ENCODE peak calls at places on chromosomes 1 and 21, in four cellular contexts. One of them, this sample, is unnamed. For H3K4me1, the result is how much of the 10 kb centered on the place peaks cover.

GRCh38 chr1:117368116-117369108 is 1.2 kb downstream of the MAN1A2 start:
- DNase-seq in heart left ventricle: no peak
- DNase-seq in ovary: no peak
- DNase-seq in BE2C: no peak
- DNase-seq in this sample: peak

GRCh38 chr1:46027788-46028573 is 104.4 kb downstream of the PIK3R3 start:
- DNase-seq in heart left ventricle: peak
- DNase-seq in ovary: no peak
- DNase-seq in BE2C: no peak
- DNase-seq in this sample: no peak

GRCh38 chr1:233605205-233605604 is 8.7 kb upstream of the KCNK1 start:
- DNase-seq in heart left ventricle: no peak
- DNase-seq in ovary: no peak
- DNase-seq in BE2C: no peak
- DNase-seq in this sample: no peak

GRCh38 chr1:107997846-107998245 is 32.9 kb upstream of the VAV3 start:
- DNase-seq in heart left ventricle: no peak
- DNase-seq in ovary: no peak
- DNase-seq in BE2C: no peak
- DNase-seq in this sample: no peak

GRCh38 chr1:247518613-247518891 is 17.7 kb downstream of the OR2C3 start:
- DNase-seq in heart left ventricle: no peak
- DNase-seq in ovary: no peak
- DNase-seq in BE2C: no peak
- DNase-seq in this sample: no peak

GRCh38 chr1:41486053-41486891 is 1.8 kb upstream of the EDN2 start:
- DNase-seq in heart left ventricle: no peak
- DNase-seq in ovary: no peak
- DNase-seq in BE2C: no peak
- DNase-seq in this sample: no peak

GRCh38 chr21:41601573-41602371 is 93.8 kb upstream of the TMPRSS2 start:
- DNase-seq in heart left ventricle: no peak
- DNase-seq in ovary: no peak
- DNase-seq in BE2C: no peak
- DNase-seq in this sample: no peak

GRCh38 chr1:33085332-33085731 is 4.4 kb downstream of the AZIN2 start:
- DNase-seq in heart left ventricle: no peak
- DNase-seq in ovary: no peak
- DNase-seq in BE2C: no peak
- DNase-seq in this sample: no peak

GRCh38 chr1:76115186-76115585 is 40.6 kb downstream of the ST6GALNAC3 start:
- DNase-seq in heart left ventricle: no peak
- DNase-seq in ovary: no peak
- DNase-seq in BE2C: no peak
- DNase-seq in this sample: no peak

GRCh38 chr1:153509729-153510354 is 25.9 kb downstream of the S100A6 start:
- DNase-seq in heart left ventricle: no peak
- DNase-seq in ovary: no peak
- DNase-seq in BE2C: peak
- DNase-seq in this sample: peak

GRCh38 chr1:173867141-173867752 is 542 bp downstream of the GAS5 start:
- DNase-seq in heart left ventricle: no peak
- DNase-seq in ovary: peak
- DNase-seq in BE2C: peak
- DNase-seq in this sample: no peak

GRCh38 chr1:183218981-183219621 is 33.0 kb downstream of the LAMC2 start:
- DNase-seq in heart left ventricle: peak
- DNase-seq in ovary: peak
- DNase-seq in BE2C: no peak
- DNase-seq in this sample: peak

GRCh38 chr1:85313888-85314696 is 37.7 kb upstream of the BCL10 start:
- DNase-seq in heart left ventricle: peak
- DNase-seq in ovary: no peak
- DNase-seq in BE2C: no peak
- DNase-seq in this sample: no peak

GRCh38 chr1:203325418-203326091 is 20.2 kb downstream of the BTG2 start:
- DNase-seq in heart left ventricle: peak
- DNase-seq in ovary: peak
- DNase-seq in BE2C: peak
- DNase-seq in this sample: no peak

GRCh38 chr1:21302747-21303715 is 12.8 kb upstream of the ECE1 start:
- DNase-seq in heart left ventricle: no peak
- DNase-seq in ovary: no peak
- DNase-seq in BE2C: peak
- DNase-seq in this sample: no peak

GRCh38 chr1:29195875-29196274 is 14.2 kb upstream of the SRSF4 start:
- DNase-seq in heart left ventricle: no peak
- DNase-seq in ovary: no peak
- DNase-seq in BE2C: no peak
- DNase-seq in this sample: no peak

GRCh38 chr1:116390195-116390594 is 17.2 kb downstream of the ATP1A1 start:
- DNase-seq in heart left ventricle: no peak
- DNase-seq in ovary: no peak
- DNase-seq in BE2C: no peak
- DNase-seq in this sample: peak

GRCh38 chr1:78061825-78062523 is 16.2 kb downstream of the GIPC2 start:
- DNase-seq in heart left ventricle: no peak
- DNase-seq in ovary: no peak
- DNase-seq in BE2C: no peak
- DNase-seq in this sample: no peak

GRCh38 chr21:44857127-44857892 is 16.2 kb downstream of the PTTG1IP start:
- DNase-seq in heart left ventricle: no peak
- DNase-seq in ovary: no peak
- DNase-seq in BE2C: no peak
- DNase-seq in this sample: no peak

GRCh38 chr1:205269711-205270110 is 42.0 kb downstream of the TMCC2 start:
- DNase-seq in heart left ventricle: no peak
- DNase-seq in ovary: no peak
- DNase-seq in BE2C: no peak
- DNase-seq in this sample: no peak

GRCh38 chr1:3886691-3887090 is 13.4 kb downstream of the C1orf174 start:
- DNase-seq in heart left ventricle: no peak
- DNase-seq in ovary: no peak
- DNase-seq in BE2C: no peak
- DNase-seq in this sample: no peak

GRCh38 chr1:185679220-185679619 is 55.0 kb upstream of the HMCN1 start:
- DNase-seq in heart left ventricle: peak
- DNase-seq in ovary: no peak
- DNase-seq in BE2C: no peak
- DNase-seq in this sample: no peak

GRCh38 chr1:12626888-12627287 is 8.9 kb upstream of the DHRS3 start:
- DNase-seq in heart left ventricle: no peak
- DNase-seq in ovary: no peak
- DNase-seq in BE2C: no peak
- DNase-seq in this sample: no peak

GRCh38 chr1:186633101-186633500 is 47.1 kb downstream of the PTGS2 start:
- DNase-seq in heart left ventricle: no peak
- DNase-seq in ovary: no peak
- DNase-seq in BE2C: no peak
- DNase-seq in this sample: no peak

GRCh38 chr1:212595787-212596714 is 12.5 kb upstream of the ATF3 start:
- DNase-seq in heart left ventricle: no peak
- DNase-seq in ovary: no peak
- DNase-seq in BE2C: no peak
- DNase-seq in this sample: no peak

GRCh38 chr1:204507317-204508105 is 8.7 kb upstream of the MDM4 start:
- DNase-seq in heart left ventricle: no peak
- DNase-seq in ovary: peak
- DNase-seq in BE2C: peak
- DNase-seq in this sample: no peak

GRCh38 chr1:93827128-93827527 is 51.9 kb downstream of the DNTTIP2 start:
- DNase-seq in heart left ventricle: no peak
- DNase-seq in ovary: no peak
- DNase-seq in BE2C: peak
- DNase-seq in this sample: no peak

GRCh38 chr1:70436617-70437236 is 25.7 kb downstream of the CTH start:
- DNase-seq in heart left ventricle: no peak
- DNase-seq in ovary: no peak
- DNase-seq in BE2C: no peak
- DNase-seq in this sample: no peak
- TF ChIP-seq CTCF in heart left ventricle: no peak
- TF ChIP-seq CTCF in ovary: no peak
- TF ChIP-seq CTCF in BE2C: peak
- TF ChIP-seq CTCF in this sample: no peak

DNA sequence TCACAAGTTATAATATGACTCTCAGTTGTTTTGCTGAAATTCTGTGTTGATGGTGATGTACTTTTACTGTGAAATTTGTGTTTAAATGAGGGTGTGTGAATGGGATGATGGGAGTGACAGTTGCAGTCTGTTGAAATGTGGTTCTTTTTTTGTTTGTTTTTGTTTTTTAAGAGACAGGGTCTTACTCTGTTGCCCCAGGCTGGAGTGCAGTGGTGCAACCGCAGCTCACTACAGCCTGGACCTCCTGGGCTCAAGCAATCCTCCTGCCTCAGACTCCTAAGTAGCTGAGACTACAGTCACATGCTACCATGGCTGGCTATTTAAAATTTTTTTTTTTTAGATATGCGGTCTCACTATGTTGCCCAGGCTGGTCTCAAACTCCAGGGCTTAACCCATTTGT is 7.1 kb downstream of the DDI2 start:
- DNase-seq in heart left ventricle: no peak
- DNase-seq in ovary: no peak
- DNase-seq in BE2C: no peak
- DNase-seq in this sample: no peak
- H3K4me1 ChIP-seq in heart left ventricle: half or more
- H3K4me1 ChIP-seq in ovary: under half
- H3K4me1 ChIP-seq in BE2C: under half
- H3K4me1 ChIP-seq in this sample: under half

GRCh38 chr1:229556551-229556950 is 2.0 kb downstream of the ABCB10 start:
- DNase-seq in heart left ventricle: no peak
- DNase-seq in ovary: no peak
- DNase-seq in BE2C: no peak
- DNase-seq in this sample: no peak

GRCh38 chr1:229558460-229559335 is at the start of gene ABCB10:
- DNase-seq in heart left ventricle: peak
- DNase-seq in ovary: peak
- DNase-seq in BE2C: peak
- DNase-seq in this sample: peak

GRCh38 chr1:229557214-229557850 is 1.2 kb downstream of the ABCB10 start:
- DNase-seq in heart left ventricle: no peak
- DNase-seq in ovary: no peak
- DNase-seq in BE2C: no peak
- DNase-seq in this sample: no peak

GRCh38 chr1:229554886-229555621 is 3.5 kb downstream of the ABCB10 start:
- DNase-seq in heart left ventricle: no peak
- DNase-seq in ovary: no peak
- DNase-seq in BE2C: no peak
- DNase-seq in this sample: no peak

DNA sequence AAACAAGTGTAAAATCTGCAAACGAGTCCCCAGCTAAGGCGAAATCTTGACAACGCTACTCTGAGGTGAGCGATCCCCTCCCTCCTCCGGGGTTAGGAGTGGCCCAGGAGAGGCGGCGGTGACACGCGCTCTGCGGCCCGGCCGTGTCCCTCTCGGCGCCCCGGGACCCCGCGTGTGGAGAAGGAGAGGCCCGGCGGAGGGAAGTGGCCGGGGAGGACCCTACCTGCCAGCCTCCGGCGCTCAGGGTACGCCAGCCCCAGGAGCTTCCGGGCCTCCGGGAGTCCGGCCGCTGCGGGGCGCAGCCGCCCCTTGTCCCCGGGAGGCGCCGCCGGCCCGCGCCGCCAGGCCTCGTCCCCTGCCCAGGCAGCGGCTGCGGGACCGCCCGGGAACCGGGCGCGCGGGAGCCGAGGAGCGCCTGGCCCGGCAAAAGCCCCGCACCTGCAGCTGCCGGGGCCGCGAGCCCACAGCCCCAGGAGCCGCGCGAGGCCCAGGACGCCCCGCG is 543 bp downstream of the ABCB10 start:
- DNase-seq in heart left ventricle: peak
- DNase-seq in ovary: peak
- DNase-seq in BE2C: peak
- DNase-seq in this sample: peak
- TF ChIP-seq CTCF in heart left ventricle: no peak
- TF ChIP-seq CTCF in ovary: no peak
- TF ChIP-seq CTCF in BE2C: no peak
- TF ChIP-seq CTCF in this sample: no peak

GRCh38 chr1:110339040-110339426 is at the start of gene RBM15:
- DNase-seq in heart left ventricle: peak
- DNase-seq in ovary: peak
- DNase-seq in BE2C: peak
- DNase-seq in this sample: peak

GRCh38 chr1:110339427-110340206 is 440 bp downstream of the RBM15 start:
- DNase-seq in heart left ventricle: peak
- DNase-seq in ovary: peak
- DNase-seq in BE2C: peak
- DNase-seq in this sample: peak

GRCh38 chr1:110341146-110341871 is 2.1 kb downstream of the RBM15 start:
- DNase-seq in heart left ventricle: no peak
- DNase-seq in ovary: peak
- DNase-seq in BE2C: peak
- DNase-seq in this sample: no peak

GRCh38 chr1:110338200-110339039 is 757 bp upstream of the RBM15 start:
- DNase-seq in heart left ventricle: peak
- DNase-seq in ovary: peak
- DNase-seq in BE2C: peak
- DNase-seq in this sample: peak

DNA sequence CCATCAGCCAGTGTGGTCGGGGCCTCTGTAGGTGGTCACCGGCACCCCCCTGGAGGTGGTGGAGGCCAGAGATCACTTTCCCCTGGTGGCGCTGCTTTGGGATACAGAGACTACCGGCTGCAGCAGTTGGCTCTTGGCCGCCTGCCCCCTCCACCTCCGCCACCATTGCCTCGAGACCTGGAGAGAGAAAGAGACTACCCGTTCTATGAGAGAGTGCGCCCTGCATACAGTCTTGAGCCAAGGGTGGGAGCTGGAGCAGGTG is 961 bp downstream of the RBM15 start:
- DNase-seq in heart left ventricle: no peak
- DNase-seq in ovary: no peak
- DNase-seq in BE2C: no peak
- DNase-seq in this sample: no peak
- H3K4me1 ChIP-seq in heart left ventricle: half or more
- H3K4me1 ChIP-seq in ovary: under half
- H3K4me1 ChIP-seq in BE2C: under half
- H3K4me1 ChIP-seq in this sample: half or more

This sample was measured in CD8-positive, alpha-beta T cell.